ENCODE peak calls at places on chromosome 9, in five cellular contexts. One of them, this sample, is unnamed.

GRCh38 chr9:33022755-33023154 is 2.3 kb upstream of the DNAJA1 start:
- DNase-seq in H54: no peak
- DNase-seq in gastrocnemius medialis: no peak
- DNase-seq in uterus: no peak
- DNase-seq in transverse colon: no peak
- DNase-seq in this sample: no peak

GRCh38 chr9:23492126-23493002 is 333.7 kb downstream of the ELAVL2 start:
- DNase-seq in H54: peak
- DNase-seq in gastrocnemius medialis: no peak
- DNase-seq in uterus: no peak
- DNase-seq in transverse colon: no peak
- DNase-seq in this sample: peak

GRCh38 chr9:135814421-135814820 is 92.9 kb downstream of the CAMSAP1 start:
- DNase-seq in H54: no peak
- DNase-seq in gastrocnemius medialis: no peak
- DNase-seq in uterus: no peak
- DNase-seq in transverse colon: no peak
- DNase-seq in this sample: no peak

GRCh38 chr9:5665059-5665458 is 36.2 kb downstream of the RIC1 start:
- DNase-seq in H54: no peak
- DNase-seq in gastrocnemius medialis: no peak
- DNase-seq in uterus: no peak
- DNase-seq in transverse colon: no peak
- DNase-seq in this sample: no peak

GRCh38 chr9:655875-656274 is 185.6 kb upstream of the DMRT1 start:
- DNase-seq in H54: no peak
- DNase-seq in gastrocnemius medialis: peak
- DNase-seq in uterus: peak
- DNase-seq in transverse colon: no peak
- DNase-seq in this sample: no peak

GRCh38 chr9:95131023-95131943 is 186.2 kb downstream of the FANCC start:
- DNase-seq in H54: peak
- DNase-seq in gastrocnemius medialis: peak
- DNase-seq in uterus: peak
- DNase-seq in transverse colon: peak
- DNase-seq in this sample: peak

GRCh38 chr9:97794666-97795065 is 58.4 kb upstream of the FOXE1 start:
- DNase-seq in H54: peak
- DNase-seq in gastrocnemius medialis: no peak
- DNase-seq in uterus: no peak
- DNase-seq in transverse colon: no peak
- DNase-seq in this sample: no peak

GRCh38 chr9:126860757-126861466 is 473 bp downstream of the ZBTB34 start:
- DNase-seq in H54: peak
- DNase-seq in gastrocnemius medialis: no peak
- DNase-seq in uterus: no peak
- DNase-seq in transverse colon: peak
- DNase-seq in this sample: peak

GRCh38 chr9:88733651-88734470 is 198.9 kb downstream of the NXNL2 start:
- DNase-seq in H54: no peak
- DNase-seq in gastrocnemius medialis: no peak
- DNase-seq in uterus: no peak
- DNase-seq in transverse colon: no peak
- DNase-seq in this sample: no peak

GRCh38 chr9:22911632-22912031 is 465.0 kb downstream of the DMRTA1 start:
- DNase-seq in H54: no peak
- DNase-seq in gastrocnemius medialis: no peak
- DNase-seq in uterus: no peak
- DNase-seq in transverse colon: no peak
- DNase-seq in this sample: no peak

GRCh38 chr9:121861501-121862180 is 210.2 kb downstream of the DAB2IP start:
- DNase-seq in H54: no peak
- DNase-seq in gastrocnemius medialis: peak
- DNase-seq in uterus: no peak
- DNase-seq in transverse colon: peak
- DNase-seq in this sample: no peak

GRCh38 chr9:5112109-5112592 is 73.3 kb downstream of the INSL6 start:
- DNase-seq in H54: no peak
- DNase-seq in gastrocnemius medialis: no peak
- DNase-seq in uterus: no peak
- DNase-seq in transverse colon: no peak
- DNase-seq in this sample: no peak

GRCh38 chr9:129569506-129570449 is 51.1 kb downstream of the C9orf50 start:
- DNase-seq in H54: no peak
- DNase-seq in gastrocnemius medialis: no peak
- DNase-seq in uterus: no peak
- DNase-seq in transverse colon: no peak
- DNase-seq in this sample: no peak
- TF ChIP-seq POLR2A in H54: no peak
- TF ChIP-seq POLR2A in gastrocnemius medialis: no peak
- TF ChIP-seq POLR2A in uterus: no peak
- TF ChIP-seq POLR2A in transverse colon: no peak
- TF ChIP-seq POLR2A in this sample: no peak

GRCh38 chr9:35646583-35647265 is 4.0 kb downstream of the SIT1 start:
- DNase-seq in H54: peak
- DNase-seq in gastrocnemius medialis: peak
- DNase-seq in uterus: peak
- DNase-seq in transverse colon: peak
- DNase-seq in this sample: peak
- TF ChIP-seq POLR2A in H54: peak
- TF ChIP-seq POLR2A in gastrocnemius medialis: peak
- TF ChIP-seq POLR2A in uterus: peak
- TF ChIP-seq POLR2A in transverse colon: peak
- TF ChIP-seq POLR2A in this sample: peak

DNA sequence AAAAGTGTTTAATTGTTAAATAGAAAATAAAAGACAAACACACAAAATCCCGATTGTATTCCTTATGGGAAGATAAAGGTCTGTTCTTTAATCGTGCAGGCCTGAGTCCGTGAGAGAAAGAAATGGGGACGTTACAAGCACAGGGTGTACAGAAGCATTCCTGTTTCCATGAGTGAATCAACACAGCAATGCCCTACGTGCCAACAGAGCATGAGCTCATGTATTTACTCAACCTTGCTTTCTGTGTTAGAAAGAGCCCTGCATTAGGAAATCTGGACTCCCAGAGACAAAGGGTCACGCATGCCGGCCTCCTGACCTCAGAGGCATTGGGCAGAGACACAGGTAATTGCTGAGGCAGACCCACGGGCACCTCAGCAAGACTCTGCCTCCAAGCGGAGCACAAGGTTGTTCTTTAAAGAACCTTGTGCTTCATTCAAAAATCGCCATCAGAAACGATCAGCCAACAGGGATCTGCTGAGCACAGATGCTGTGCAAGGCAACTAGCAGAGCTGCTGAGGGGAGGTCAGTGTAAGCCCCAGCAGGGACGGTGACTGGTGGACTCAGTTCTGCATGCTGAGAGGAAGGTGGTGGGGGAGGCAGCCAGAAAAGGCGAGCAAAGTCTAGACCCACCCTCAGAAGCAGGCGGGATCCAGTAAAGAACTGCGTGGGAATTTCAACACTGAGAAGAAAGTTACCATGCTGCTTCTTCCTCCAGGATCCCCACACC is 101.0 kb downstream of the TLE1 start:
- DNase-seq in H54: no peak
- DNase-seq in gastrocnemius medialis: no peak
- DNase-seq in uterus: no peak
- DNase-seq in transverse colon: peak
- DNase-seq in this sample: no peak
- TF ChIP-seq POLR2A in H54: no peak
- TF ChIP-seq POLR2A in gastrocnemius medialis: no peak
- TF ChIP-seq POLR2A in uterus: no peak
- TF ChIP-seq POLR2A in transverse colon: peak
- TF ChIP-seq POLR2A in this sample: no peak

DNA sequence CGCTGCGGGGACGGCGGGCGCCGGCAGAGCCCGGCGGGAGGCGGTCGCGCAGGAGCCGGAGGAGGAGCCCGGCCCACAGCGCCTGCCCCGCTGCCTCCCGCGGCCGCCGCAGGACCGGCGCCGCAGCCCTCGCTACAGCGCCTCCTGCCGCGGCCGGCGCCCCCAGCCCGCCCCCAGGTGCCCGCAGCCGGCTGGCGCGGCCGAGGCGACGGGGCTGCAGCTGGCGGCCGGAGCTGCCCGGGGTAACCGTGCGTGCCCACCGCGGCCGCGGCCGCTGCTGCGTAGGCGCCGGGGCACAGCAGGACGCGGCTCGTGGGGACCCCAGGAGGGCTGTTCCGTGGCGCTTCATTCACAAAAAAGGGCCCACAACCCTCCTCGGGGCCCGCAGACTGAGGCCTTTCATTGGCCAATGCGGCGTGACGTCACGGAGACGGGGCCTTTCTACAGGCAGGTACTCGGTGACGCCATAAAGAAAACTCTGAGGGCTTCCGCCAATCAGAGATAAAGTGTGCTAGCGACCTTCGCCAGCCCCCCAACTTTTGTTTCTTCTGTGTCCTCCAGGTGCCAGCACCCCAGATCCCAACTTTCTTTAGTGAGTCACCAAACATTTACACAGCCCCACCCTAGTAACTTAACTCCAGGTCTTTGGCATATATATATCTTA is at the start of gene CDC14B:
- DNase-seq in H54: peak
- DNase-seq in gastrocnemius medialis: peak
- DNase-seq in uterus: peak
- DNase-seq in transverse colon: peak
- DNase-seq in this sample: peak
- TF ChIP-seq POLR2A in H54: peak
- TF ChIP-seq POLR2A in gastrocnemius medialis: peak
- TF ChIP-seq POLR2A in uterus: no peak
- TF ChIP-seq POLR2A in transverse colon: no peak
- TF ChIP-seq POLR2A in this sample: no peak

GRCh38 chr9:128723866-128724743 is at the start of gene ZDHHC12:
- DNase-seq in H54: peak
- DNase-seq in gastrocnemius medialis: peak
- DNase-seq in uterus: peak
- DNase-seq in transverse colon: peak
- DNase-seq in this sample: peak
- TF ChIP-seq POLR2A in H54: peak
- TF ChIP-seq POLR2A in gastrocnemius medialis: peak
- TF ChIP-seq POLR2A in uterus: peak
- TF ChIP-seq POLR2A in transverse colon: peak
- TF ChIP-seq POLR2A in this sample: peak